ENCODE peak calls at places on chromosome 3, in four cellular contexts. One of them, this sample, is unnamed.

GRCh38 chr3:124563376-124563775 is 166.9 kb upstream of the UMPS start:
- DNase-seq in K562: peak; percentile 45
- DNase-seq in A549: no peak
- DNase-seq in SK-N-SH: no peak
- DNase-seq in this sample: no peak

GRCh38 chr3:15929944-15930571 is 132.3 kb upstream of the ANKRD28 start:
- DNase-seq in K562: no peak
- DNase-seq in A549: no peak
- DNase-seq in SK-N-SH: no peak
- DNase-seq in this sample: no peak

GRCh38 chr3:174223611-174224010 is 635.5 kb upstream of the NAALADL2 start:
- DNase-seq in K562: no peak
- DNase-seq in A549: no peak
- DNase-seq in SK-N-SH: no peak
- DNase-seq in this sample: no peak

GRCh38 chr3:120850326-120851295 is 57.4 kb upstream of the STXBP5L start:
- DNase-seq in K562: no peak
- DNase-seq in A549: no peak
- DNase-seq in SK-N-SH: no peak
- DNase-seq in this sample: no peak

GRCh38 chr3:168034152-168034928 is 61.4 kb downstream of the GOLIM4 start:
- DNase-seq in K562: peak; percentile 17
- DNase-seq in A549: no peak
- DNase-seq in SK-N-SH: peak; percentile 12
- DNase-seq in this sample: no peak

GRCh38 chr3:139354661-139355060 is 10.8 kb downstream of the MRPS22 start:
- DNase-seq in K562: no peak
- DNase-seq in A549: no peak
- DNase-seq in SK-N-SH: no peak
- DNase-seq in this sample: no peak

GRCh38 chr3:152769523-152769922 is 65.4 kb upstream of the P2RY1 start:
- DNase-seq in K562: no peak
- DNase-seq in A549: no peak
- DNase-seq in SK-N-SH: no peak
- DNase-seq in this sample: no peak

GRCh38 chr3:149151843-149152242 is 22.4 kb downstream of the HPS3 start:
- DNase-seq in K562: peak; percentile 68
- DNase-seq in A549: no peak
- DNase-seq in SK-N-SH: peak; percentile 48
- DNase-seq in this sample: no peak

GRCh38 chr3:146577662-146578061 is 27.5 kb downstream of the PLSCR5 start:
- DNase-seq in K562: no peak
- DNase-seq in A549: no peak
- DNase-seq in SK-N-SH: peak; percentile 1
- DNase-seq in this sample: peak; percentile 35

GRCh38 chr3:33064929-33065328 is 32.0 kb downstream of the GLB1 start:
- DNase-seq in K562: no peak
- DNase-seq in A549: no peak
- DNase-seq in SK-N-SH: no peak
- DNase-seq in this sample: no peak

GRCh38 chr3:138995706-138996105 is 10.4 kb downstream of the PRR23A start:
- DNase-seq in K562: no peak
- DNase-seq in A549: no peak
- DNase-seq in SK-N-SH: no peak
- DNase-seq in this sample: no peak

GRCh38 chr3:51190199-51190598 is 194.9 kb upstream of the MANF start:
- DNase-seq in K562: no peak
- DNase-seq in A549: no peak
- DNase-seq in SK-N-SH: no peak
- DNase-seq in this sample: no peak

GRCh38 chr3:183182732-183183610 is 20.4 kb upstream of the LAMP3 start:
- DNase-seq in K562: no peak
- DNase-seq in A549: no peak
- DNase-seq in SK-N-SH: no peak
- DNase-seq in this sample: no peak

GRCh38 chr3:151999936-152000335 is 126.5 kb downstream of the SUCNR1 start:
- DNase-seq in K562: no peak
- DNase-seq in A549: no peak
- DNase-seq in SK-N-SH: no peak
- DNase-seq in this sample: no peak

GRCh38 chr3:192919895-192920294 is 2.2 kb upstream of the MB21D2 start:
- DNase-seq in K562: no peak
- DNase-seq in A549: no peak
- DNase-seq in SK-N-SH: no peak
- DNase-seq in this sample: no peak

GRCh38 chr3:55558316-55558715 is 71.2 kb upstream of the WNT5A start:
- DNase-seq in K562: no peak
- DNase-seq in A549: no peak
- DNase-seq in SK-N-SH: no peak
- DNase-seq in this sample: no peak

GRCh38 chr3:126682046-126682445 is 22.0 kb upstream of the CHCHD6 start:
- DNase-seq in K562: no peak
- DNase-seq in A549: no peak
- DNase-seq in SK-N-SH: no peak
- DNase-seq in this sample: no peak

GRCh38 chr3:180802837-180803236 is 109.6 kb upstream of the FXR1 start:
- DNase-seq in K562: peak; percentile 15
- DNase-seq in A549: no peak
- DNase-seq in SK-N-SH: peak; percentile 32
- DNase-seq in this sample: no peak

GRCh38 chr3:58835075-58835474 is 168.5 kb upstream of the FAM3D start:
- DNase-seq in K562: no peak
- DNase-seq in A549: no peak
- DNase-seq in SK-N-SH: no peak
- DNase-seq in this sample: no peak

GRCh38 chr3:190491533-190492054 is 22.3 kb upstream of the IL1RAP start:
- DNase-seq in K562: no peak
- DNase-seq in A549: no peak
- DNase-seq in SK-N-SH: no peak
- DNase-seq in this sample: no peak

DNA sequence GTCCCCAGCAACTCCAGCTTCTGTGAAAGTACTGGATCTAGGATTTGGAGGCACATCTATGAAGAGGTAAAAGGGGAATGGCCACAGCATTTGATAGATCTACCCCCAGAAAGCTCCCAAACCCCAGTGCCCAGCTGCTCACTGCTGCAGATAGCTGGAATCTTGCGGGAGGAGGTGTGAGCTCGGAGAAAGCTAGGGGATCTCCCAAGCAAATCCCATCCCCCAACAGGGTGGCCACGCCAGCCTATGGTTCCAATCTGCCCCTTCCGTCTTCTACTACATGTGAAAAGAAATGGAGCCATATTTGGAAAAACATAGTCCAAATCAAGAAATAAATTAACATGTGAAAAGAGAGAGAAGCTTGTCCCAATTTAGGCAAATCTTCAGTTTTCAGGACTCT is 42.0 kb downstream of the SEMA5B start:
- DNase-seq in K562: no peak
- DNase-seq in A549: no peak
- DNase-seq in SK-N-SH: no peak
- DNase-seq in this sample: no peak
- H3K27ac ChIP-seq in K562: no peak overlapping the region
- H3K27ac ChIP-seq in A549: no peak overlapping the region
- H3K27ac ChIP-seq in SK-N-SH: no peak overlapping the region
- H3K27ac ChIP-seq in this sample: no peak overlapping the region

GRCh38 chr3:11575964-11576363 is 67.8 kb downstream of the VGLL4 start:
- DNase-seq in K562: no peak
- DNase-seq in A549: no peak
- DNase-seq in SK-N-SH: no peak
- DNase-seq in this sample: peak; percentile 10

GRCh38 chr3:11580645-11581044 is 63.1 kb downstream of the VGLL4 start:
- DNase-seq in K562: no peak
- DNase-seq in A549: no peak
- DNase-seq in SK-N-SH: no peak
- DNase-seq in this sample: no peak

GRCh38 chr3:11576453-11576852 is 67.3 kb downstream of the VGLL4 start:
- DNase-seq in K562: no peak
- DNase-seq in A549: no peak
- DNase-seq in SK-N-SH: no peak
- DNase-seq in this sample: no peak

GRCh38 chr3:11574981-11575669 is 68.6 kb downstream of the VGLL4 start:
- DNase-seq in K562: no peak
- DNase-seq in A549: no peak
- DNase-seq in SK-N-SH: no peak
- DNase-seq in this sample: peak; percentile 7

DNA sequence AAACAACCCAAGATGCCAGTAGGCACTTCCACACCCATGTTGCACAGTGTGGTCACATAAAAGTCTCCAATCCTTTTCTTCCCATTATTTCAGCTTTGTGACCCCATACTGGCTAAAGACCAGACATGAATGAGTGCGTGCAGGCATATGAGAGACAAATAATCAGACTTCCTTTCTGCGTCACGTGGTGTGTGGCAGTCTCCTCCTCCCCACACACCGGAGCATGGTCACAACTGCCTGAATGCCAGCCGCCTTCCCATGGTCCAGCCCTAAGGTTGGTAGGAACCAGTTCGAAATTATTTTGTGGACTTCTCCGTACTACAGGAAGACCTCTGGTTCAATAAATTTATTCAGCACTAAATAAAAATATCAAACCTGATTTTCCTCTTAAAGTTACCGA is 65.5 kb downstream of the VGLL4 start:
- DNase-seq in K562: no peak
- DNase-seq in A549: no peak
- DNase-seq in SK-N-SH: no peak
- DNase-seq in this sample: peak; percentile 7
- H3K4me1 ChIP-seq in K562: no peaks in the 10 kb centered on the region
- H3K4me1 ChIP-seq in A549: peaks cover 6% of the 10 kb centered on the region
- H3K4me1 ChIP-seq in SK-N-SH: peaks cover 47% of the 10 kb centered on the region
- H3K4me1 ChIP-seq in this sample: peaks cover 23% of the 10 kb centered on the region

DNA sequence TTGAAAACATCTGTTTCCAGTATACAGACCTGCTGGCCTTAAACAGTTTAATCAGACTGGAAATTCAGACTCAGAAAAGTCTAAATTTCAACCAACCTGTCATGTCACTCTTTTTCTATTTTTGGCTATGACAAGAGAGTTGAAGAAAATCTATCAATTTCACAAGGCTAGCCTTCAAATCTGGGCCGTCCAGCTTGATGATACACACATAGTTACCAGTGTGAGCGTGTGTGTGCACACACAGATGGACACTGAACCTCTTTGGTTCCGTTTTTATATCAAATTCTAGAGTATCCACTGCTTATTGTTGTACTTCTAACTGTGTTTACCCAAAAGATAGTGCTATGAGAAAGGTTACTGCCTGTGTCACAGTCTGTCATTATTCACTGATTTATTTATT is 368.2 kb downstream of the LPP start:
- DNase-seq in K562: no peak
- DNase-seq in A549: no peak
- DNase-seq in SK-N-SH: no peak
- DNase-seq in this sample: no peak
- TF ChIP-seq EP300 in K562: no peak
- TF ChIP-seq EP300 in A549: no peak
- TF ChIP-seq EP300 in SK-N-SH: no peak
- TF ChIP-seq EP300 in this sample: no peak

DNA sequence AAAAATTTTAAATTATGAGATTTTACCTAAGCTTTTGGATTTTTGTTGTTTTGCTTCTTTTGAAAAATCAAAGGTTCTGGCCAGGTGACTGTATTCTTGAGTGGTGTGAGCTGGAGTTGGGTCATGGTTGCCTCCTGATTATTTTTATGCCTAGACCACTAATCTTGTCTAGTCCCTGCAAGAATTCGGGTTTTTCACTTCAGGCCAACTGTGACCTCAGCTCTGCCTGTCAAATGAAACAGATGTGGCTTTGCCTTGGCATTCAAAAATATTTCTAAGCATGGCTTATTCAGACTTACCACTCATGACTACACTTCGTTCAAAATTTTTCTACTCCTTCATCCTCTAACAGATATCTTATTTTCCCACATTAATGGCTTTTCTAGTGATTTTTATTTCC is 25.4 kb upstream of the CDV3 start:
- DNase-seq in K562: no peak
- DNase-seq in A549: no peak
- DNase-seq in SK-N-SH: no peak
- DNase-seq in this sample: no peak
- H3K27ac ChIP-seq in K562: no peak overlapping the region
- H3K27ac ChIP-seq in A549: peak overlapping the region; percentile 62
- H3K27ac ChIP-seq in SK-N-SH: no peak overlapping the region
- H3K27ac ChIP-seq in this sample: no peak overlapping the region

DNA sequence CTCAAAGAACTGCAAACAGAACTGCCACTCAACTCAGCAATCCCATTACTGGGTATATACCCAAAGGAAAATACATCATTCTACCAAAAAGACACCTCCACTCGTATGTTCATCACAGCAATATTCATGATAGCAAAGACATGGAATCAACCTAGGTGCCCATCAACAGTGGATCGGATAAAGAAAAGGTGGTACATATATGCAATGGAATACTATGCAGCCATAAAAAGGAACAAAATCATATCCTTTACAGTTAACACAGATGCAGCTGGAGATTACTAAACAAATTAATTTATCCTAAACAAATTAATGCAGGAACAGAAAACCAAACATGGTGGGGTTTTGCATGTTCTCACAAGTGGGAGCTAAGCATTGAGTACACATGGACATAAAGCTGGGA is 27.3 kb downstream of the MGLL start:
- DNase-seq in K562: no peak
- DNase-seq in A549: no peak
- DNase-seq in SK-N-SH: no peak
- DNase-seq in this sample: no peak
- H3K4me1 ChIP-seq in K562: no peaks in the 10 kb centered on the region
- H3K4me1 ChIP-seq in A549: peaks cover 66% of the 10 kb centered on the region
- H3K4me1 ChIP-seq in SK-N-SH: peaks cover 39% of the 10 kb centered on the region
- H3K4me1 ChIP-seq in this sample: peaks cover 3% of the 10 kb centered on the region